ENCODE peak calls at places on chromosomes 6 and 20, in six cellular contexts. W is progenitor cell of endocrine pancreas, U is GM10248, K is GM13976, L is GM13977, N is pancreas. H is an unnamed sample.

GRCh38 chr6:29676981-29677601 is 3.9 kb downstream of the ZFP57 start:
- DNase-seq in U (no peak), W (no peak), K (no peak), N (no peak), L (no peak), H (no peak)

GRCh38 chr6:146543940-146544661 is 468 bp downstream of the RAB32 start:
- DNase-seq in N (peak; percentile 36), L (no peak), K (peak; percentile 11), U (peak; percentile 17), W (peak; percentile 19), H (peak; percentile 45)

GRCh38 chr6:133411757-133412156 is 170.6 kb downstream of the EYA4 start:
- DNase-seq in W (no peak), U (no peak), K (no peak), L (no peak), N (no peak), H (no peak)

GRCh38 chr6:30883743-30884520 is at the start of gene DDR1:
- DNase-seq in K (peak; percentile 88), U (peak; percentile 84), W (peak; percentile 44), N (peak; percentile 84), L (peak; percentile 89), H (no peak)

GRCh38 chr20:41005361-41005729 is 23.3 kb upstream of the TOP1 start:
- DNase-seq in U (no peak), N (peak; percentile 60), W (no peak), L (no peak), K (no peak), H (no peak)

GRCh38 chr6:31836036-31836675 is 8.6 kb downstream of the HSPA1B start:
- DNase-seq in K (no peak), U (no peak), N (no peak), L (no peak), W (no peak), H (no peak)

GRCh38 chr20:4508773-4509172 is 212.9 kb upstream of the PRND start:
- DNase-seq in N (no peak), U (no peak), L (no peak), W (no peak), K (no peak), H (no peak)

GRCh38 chr6:11822346-11822745 is 43.7 kb upstream of the ADTRP start:
- DNase-seq in N (no peak), W (no peak), K (no peak), L (no peak), U (no peak), H (no peak)

GRCh38 chr20:44594730-44595129 is 12.4 kb downstream of the PKIG start:
- DNase-seq in U (no peak), L (peak; percentile 50), K (no peak), N (no peak), W (no peak), H (no peak)

GRCh38 chr20:23245553-23246128 is 105.0 kb upstream of the NXT1 start:
- DNase-seq in U (peak; percentile 80), K (peak; percentile 83), N (peak; percentile 39), W (peak; percentile 22), L (peak; percentile 67), H (peak; percentile 87)

GRCh38 chr20:43949741-43950618 is 35.3 kb downstream of the TOX2 start:
- DNase-seq in N (no peak), U (peak; percentile 69), L (peak; percentile 75), W (no peak), K (peak; percentile 74), H (peak; percentile 78)

GRCh38 chr6:46324706-46325105 is 153.9 kb upstream of the ENPP5 start:
- DNase-seq in K (no peak), U (no peak), N (no peak), W (no peak), L (no peak), H (no peak)
- TF ChIP-seq CTCF in K (no peak), U (no peak), N (no peak), W (no peak), L (no peak), H (no peak)

DNA sequence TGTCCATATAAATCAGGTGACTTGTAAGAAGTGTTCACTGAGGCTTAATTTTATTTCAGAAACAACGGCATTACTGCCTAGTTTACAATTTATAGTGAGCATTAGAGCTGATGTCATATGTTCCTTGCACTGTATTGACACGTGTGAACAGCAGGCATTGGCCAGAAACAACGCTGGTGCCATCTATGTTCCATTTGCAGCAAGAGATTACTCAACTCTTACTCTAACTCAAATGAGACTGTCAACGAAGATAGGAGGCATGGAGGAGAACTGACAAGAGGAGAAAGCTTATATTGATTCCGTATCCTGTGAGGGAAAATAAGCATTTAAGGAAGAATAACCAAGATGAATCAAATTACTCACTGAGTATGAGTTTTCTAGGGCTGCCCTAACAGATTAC is 48.4 kb downstream of the MTFR2 start:
- DNase-seq in U (no peak), W (no peak), N (no peak), K (no peak), L (no peak), H (no peak)
- TF ChIP-seq CTCF in U (peak; percentile 4), W (no peak), N (no peak), K (no peak), L (no peak), H (no peak)

GRCh38 chr6:44294832-44295791 is 18.0 kb downstream of the AARS2 start:
- DNase-seq in N (no peak), W (no peak), K (no peak), L (no peak), U (no peak), H (no peak)

GRCh38 chr6:44289726-44290125 is 19.5 kb downstream of the TMEM151B start:
- DNase-seq in K (no peak), L (no peak), W (no peak), N (peak; percentile 46), U (no peak), H (no peak)

GRCh38 chr6:44297063-44298038 is 15.8 kb downstream of the AARS2 start:
- DNase-seq in U (peak; percentile 41), K (peak; percentile 71), W (peak; percentile 41), L (peak; percentile 67), N (no peak), H (peak; percentile 43)

GRCh38 chr6:44291841-44292240 is 21.3 kb downstream of the AARS2 start:
- DNase-seq in U (no peak), N (no peak), K (no peak), L (no peak), W (no peak), H (no peak)

GRCh38 chr6:44292661-44293365 is 20.3 kb downstream of the AARS2 start:
- DNase-seq in U (no peak), K (no peak), N (no peak), L (no peak), W (no peak), H (no peak)
- TF ChIP-seq CTCF in U (no peak), K (no peak), N (no peak), L (no peak), W (no peak), H (no peak)

DNA sequence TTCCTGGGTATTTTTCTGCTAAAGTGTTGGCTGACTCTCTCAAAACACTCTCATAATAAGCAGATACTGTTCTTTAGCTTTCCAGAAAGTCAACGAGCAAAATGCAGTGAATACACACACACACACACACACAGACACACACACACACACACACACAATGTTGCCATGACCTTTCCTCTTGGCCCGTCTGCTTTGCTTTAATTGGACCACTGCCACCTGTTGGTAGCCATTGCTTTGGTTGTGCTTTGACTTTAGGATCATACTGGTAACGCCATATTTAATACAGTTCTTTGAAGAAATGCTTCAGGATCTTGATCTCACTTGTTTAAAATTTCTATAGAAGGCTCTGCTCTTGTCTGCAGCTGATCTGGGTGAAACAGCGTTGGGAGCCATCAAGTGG is 4.4 kb downstream of the FIG4 start:
- DNase-seq in U (no peak), K (no peak), L (no peak), N (no peak), W (no peak), H (no peak)
- TF ChIP-seq CTCF in U (peak; percentile 17), K (no peak), L (peak; percentile 16), N (no peak), W (peak; percentile 24), H (no peak)

DNA sequence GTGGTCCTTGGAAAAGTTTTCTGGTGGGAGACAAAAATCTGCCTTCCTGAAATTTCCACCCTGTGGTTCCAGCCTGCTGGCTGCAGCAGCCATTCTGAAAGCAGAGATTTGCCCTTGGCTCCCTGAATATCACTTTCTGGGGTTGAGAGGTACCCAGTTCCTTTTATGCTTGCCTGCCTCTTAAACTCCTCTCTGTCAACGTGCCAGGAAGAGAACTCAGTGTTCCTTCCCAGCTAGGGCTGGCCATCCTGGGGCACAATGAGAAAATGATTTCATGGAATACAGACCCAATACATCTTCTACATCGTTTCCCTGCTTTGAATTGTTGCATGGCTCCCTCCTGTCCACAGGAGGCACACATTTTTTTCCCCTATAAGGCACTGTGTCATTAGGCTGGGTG is 1.6 kb upstream of the DSN1 start:
- DNase-seq in W (no peak), L (no peak), U (no peak), K (no peak), N (no peak), H (no peak)
- TF ChIP-seq CTCF in W (no peak), L (no peak), U (no peak), K (no peak), N (no peak), H (no peak)

GRCh38 chr6:6646859-6647258 is 58.3 kb downstream of the LY86 start:
- DNase-seq in W (no peak), L (no peak), K (no peak), N (no peak), U (no peak), H (no peak)
- TF ChIP-seq CTCF in W (no peak), L (peak; percentile 18), K (no peak), N (no peak), U (no peak), H (no peak)

GRCh38 chr6:148693882-148694484 is 52.8 kb upstream of the UST start:
- DNase-seq in K (no peak), W (no peak), L (peak; percentile 54), N (no peak), U (no peak), H (peak; percentile 51)
- TF ChIP-seq CTCF in K (no peak), W (no peak), L (no peak), N (no peak), U (no peak), H (no peak)

H was measured in CD14-positive monocyte.